ENCODE peak calls at places on chromosomes 5 and 9, in seven cellular contexts. One of them, this sample, is unnamed.

GRCh38 chr9:126248680-126249079 is 77.9 kb upstream of the MVB12B start:
- DNase-seq in fibroblast of villous mesenchyme: peak; percentile 4
- DNase-seq in spleen: no peak
- DNase-seq in MM.1S: no peak
- DNase-seq in Peyer's patch: no peak
- DNase-seq in fibroblast of lung: peak; percentile 97
- DNase-seq in CD4-positive, alpha-beta T cell: no peak
- DNase-seq in this sample: no peak

GRCh38 chr5:177310757-177311173 is 933 bp downstream of the MXD3 start:
- DNase-seq in fibroblast of villous mesenchyme: no peak
- DNase-seq in spleen: peak; percentile 88
- DNase-seq in MM.1S: peak; percentile 73
- DNase-seq in Peyer's patch: peak; percentile 77
- DNase-seq in fibroblast of lung: no peak
- DNase-seq in CD4-positive, alpha-beta T cell: no peak
- DNase-seq in this sample: no peak

GRCh38 chr5:146447734-146448380 is 724 bp downstream of the TCERG1 start:
- DNase-seq in fibroblast of villous mesenchyme: peak; percentile 44
- DNase-seq in spleen: no peak
- DNase-seq in MM.1S: peak; percentile 63
- DNase-seq in Peyer's patch: peak; percentile 61
- DNase-seq in fibroblast of lung: peak; percentile 60
- DNase-seq in CD4-positive, alpha-beta T cell: no peak
- DNase-seq in this sample: no peak

GRCh38 chr9:106887066-106887465 is 24.1 kb downstream of the ZNF462 start:
- DNase-seq in fibroblast of villous mesenchyme: no peak
- DNase-seq in spleen: no peak
- DNase-seq in MM.1S: no peak
- DNase-seq in Peyer's patch: no peak
- DNase-seq in fibroblast of lung: no peak
- DNase-seq in CD4-positive, alpha-beta T cell: no peak
- DNase-seq in this sample: no peak

GRCh38 chr5:60382761-60383160 is 317.2 kb downstream of the DEPDC1B start:
- DNase-seq in fibroblast of villous mesenchyme: peak; percentile 41
- DNase-seq in spleen: no peak
- DNase-seq in MM.1S: peak; percentile 30
- DNase-seq in Peyer's patch: no peak
- DNase-seq in fibroblast of lung: peak; percentile 23
- DNase-seq in CD4-positive, alpha-beta T cell: no peak
- DNase-seq in this sample: peak; percentile 26

GRCh38 chr9:72383978-72384709 is 19.1 kb upstream of the ZFAND5 start:
- DNase-seq in fibroblast of villous mesenchyme: peak; percentile 79
- DNase-seq in spleen: no peak
- DNase-seq in MM.1S: no peak
- DNase-seq in Peyer's patch: no peak
- DNase-seq in fibroblast of lung: peak; percentile 98
- DNase-seq in CD4-positive, alpha-beta T cell: no peak
- DNase-seq in this sample: no peak

GRCh38 chr5:141402553-141403328 is at the start of gene PCDHGA9:
- DNase-seq in fibroblast of villous mesenchyme: peak; percentile 37
- DNase-seq in spleen: peak; percentile 59
- DNase-seq in MM.1S: peak; percentile 23
- DNase-seq in Peyer's patch: no peak
- DNase-seq in fibroblast of lung: peak; percentile 24
- DNase-seq in CD4-positive, alpha-beta T cell: no peak
- DNase-seq in this sample: no peak

GRCh38 chr5:1371602-1372342 is 26.9 kb upstream of the CLPTM1L start:
- DNase-seq in fibroblast of villous mesenchyme: no peak
- DNase-seq in spleen: peak; percentile 45
- DNase-seq in MM.1S: no peak
- DNase-seq in Peyer's patch: no peak
- DNase-seq in fibroblast of lung: no peak
- DNase-seq in CD4-positive, alpha-beta T cell: no peak
- DNase-seq in this sample: no peak

GRCh38 chr5:158698768-158699167 is 400.9 kb downstream of the EBF1 start:
- DNase-seq in fibroblast of villous mesenchyme: no peak
- DNase-seq in spleen: no peak
- DNase-seq in MM.1S: no peak
- DNase-seq in Peyer's patch: no peak
- DNase-seq in fibroblast of lung: no peak
- DNase-seq in CD4-positive, alpha-beta T cell: no peak
- DNase-seq in this sample: no peak

GRCh38 chr9:120336021-120336752 is 243.8 kb downstream of the CDK5RAP2 start:
- DNase-seq in fibroblast of villous mesenchyme: no peak
- DNase-seq in spleen: no peak
- DNase-seq in MM.1S: no peak
- DNase-seq in Peyer's patch: no peak
- DNase-seq in fibroblast of lung: no peak
- DNase-seq in CD4-positive, alpha-beta T cell: no peak
- DNase-seq in this sample: no peak

GRCh38 chr9:31542384-31543055 is 841.9 kb upstream of the ACO1 start:
- DNase-seq in fibroblast of villous mesenchyme: peak; percentile 88
- DNase-seq in spleen: no peak
- DNase-seq in MM.1S: peak; percentile 51
- DNase-seq in Peyer's patch: peak; percentile 58
- DNase-seq in fibroblast of lung: peak; percentile 31
- DNase-seq in CD4-positive, alpha-beta T cell: peak; percentile 9
- DNase-seq in this sample: peak; percentile 22
- TF ChIP-seq CTCF in fibroblast of villous mesenchyme: peak; percentile 26
- TF ChIP-seq CTCF in spleen: peak; percentile 41
- TF ChIP-seq CTCF in MM.1S: peak; percentile 29
- TF ChIP-seq CTCF in Peyer's patch: no peak
- TF ChIP-seq CTCF in fibroblast of lung: peak; percentile 45
- TF ChIP-seq CTCF in CD4-positive, alpha-beta T cell: peak; percentile 28
- TF ChIP-seq CTCF in this sample: peak; percentile 32

GRCh38 chr9:37311938-37312730 is 110.4 kb upstream of the GRHPR start:
- DNase-seq in fibroblast of villous mesenchyme: peak; percentile 24
- DNase-seq in spleen: no peak
- DNase-seq in MM.1S: no peak
- DNase-seq in Peyer's patch: no peak
- DNase-seq in fibroblast of lung: peak; percentile 88
- DNase-seq in CD4-positive, alpha-beta T cell: no peak
- DNase-seq in this sample: no peak

GRCh38 chr9:37309136-37309535 is 113.4 kb upstream of the GRHPR start:
- DNase-seq in fibroblast of villous mesenchyme: peak; percentile 20
- DNase-seq in spleen: no peak
- DNase-seq in MM.1S: peak; percentile 18
- DNase-seq in Peyer's patch: peak; percentile 64
- DNase-seq in fibroblast of lung: no peak
- DNase-seq in CD4-positive, alpha-beta T cell: no peak
- DNase-seq in this sample: peak; percentile 24
- TF ChIP-seq CTCF in fibroblast of villous mesenchyme: peak; percentile 45
- TF ChIP-seq CTCF in spleen: peak; percentile 48
- TF ChIP-seq CTCF in MM.1S: peak; percentile 53
- TF ChIP-seq CTCF in Peyer's patch: no peak
- TF ChIP-seq CTCF in fibroblast of lung: peak; percentile 8
- TF ChIP-seq CTCF in CD4-positive, alpha-beta T cell: peak; percentile 16
- TF ChIP-seq CTCF in this sample: peak; percentile 24

GRCh38 chr5:9889511-9889910 is 259.4 kb upstream of the TAS2R1 start:
- DNase-seq in fibroblast of villous mesenchyme: no peak
- DNase-seq in spleen: no peak
- DNase-seq in MM.1S: no peak
- DNase-seq in Peyer's patch: no peak
- DNase-seq in fibroblast of lung: no peak
- DNase-seq in CD4-positive, alpha-beta T cell: no peak
- DNase-seq in this sample: no peak
- TF ChIP-seq CTCF in fibroblast of villous mesenchyme: no peak
- TF ChIP-seq CTCF in spleen: no peak
- TF ChIP-seq CTCF in MM.1S: no peak
- TF ChIP-seq CTCF in Peyer's patch: no peak
- TF ChIP-seq CTCF in fibroblast of lung: no peak
- TF ChIP-seq CTCF in CD4-positive, alpha-beta T cell: no peak
- TF ChIP-seq CTCF in this sample: no peak

DNA sequence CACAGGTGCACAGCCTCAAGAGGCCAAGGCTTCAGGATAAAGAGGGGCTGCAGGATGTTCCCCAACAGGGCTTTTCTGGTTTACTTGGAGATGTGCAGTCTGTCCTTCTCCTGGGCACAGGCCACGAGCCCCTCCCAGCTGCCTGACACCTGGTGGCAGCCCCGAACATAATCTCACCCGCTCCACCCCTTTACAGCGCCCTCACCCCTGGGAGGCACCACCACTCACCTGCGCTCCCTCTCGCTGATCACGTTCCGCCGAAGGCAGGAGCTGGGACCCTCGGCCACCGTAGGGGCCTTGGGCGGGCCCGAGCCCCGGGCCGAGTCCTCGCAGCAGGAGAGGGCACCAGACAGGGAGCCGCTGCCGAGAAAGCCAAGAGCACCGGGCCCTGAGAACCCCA is 514 bp downstream of the SOHLH1 start:
- DNase-seq in fibroblast of villous mesenchyme: no peak
- DNase-seq in spleen: no peak
- DNase-seq in MM.1S: no peak
- DNase-seq in Peyer's patch: no peak
- DNase-seq in fibroblast of lung: no peak
- DNase-seq in CD4-positive, alpha-beta T cell: no peak
- DNase-seq in this sample: no peak
- TF ChIP-seq CTCF in fibroblast of villous mesenchyme: no peak
- TF ChIP-seq CTCF in spleen: no peak
- TF ChIP-seq CTCF in MM.1S: no peak
- TF ChIP-seq CTCF in Peyer's patch: no peak
- TF ChIP-seq CTCF in fibroblast of lung: no peak
- TF ChIP-seq CTCF in CD4-positive, alpha-beta T cell: no peak
- TF ChIP-seq CTCF in this sample: no peak

GRCh38 chr9:84953797-84954695 is 284.5 kb downstream of the NTRK2 start:
- DNase-seq in fibroblast of villous mesenchyme: peak; percentile 5
- DNase-seq in spleen: peak; percentile 77
- DNase-seq in MM.1S: peak; percentile 83
- DNase-seq in Peyer's patch: peak; percentile 82
- DNase-seq in fibroblast of lung: peak; percentile 46
- DNase-seq in CD4-positive, alpha-beta T cell: no peak
- DNase-seq in this sample: peak; percentile 87
- TF ChIP-seq CTCF in fibroblast of villous mesenchyme: peak; percentile 48
- TF ChIP-seq CTCF in spleen: peak; percentile 79
- TF ChIP-seq CTCF in MM.1S: peak; percentile 98
- TF ChIP-seq CTCF in Peyer's patch: peak; percentile 53
- TF ChIP-seq CTCF in fibroblast of lung: peak; percentile 47
- TF ChIP-seq CTCF in CD4-positive, alpha-beta T cell: peak; percentile 35
- TF ChIP-seq CTCF in this sample: peak; percentile 92

DNA sequence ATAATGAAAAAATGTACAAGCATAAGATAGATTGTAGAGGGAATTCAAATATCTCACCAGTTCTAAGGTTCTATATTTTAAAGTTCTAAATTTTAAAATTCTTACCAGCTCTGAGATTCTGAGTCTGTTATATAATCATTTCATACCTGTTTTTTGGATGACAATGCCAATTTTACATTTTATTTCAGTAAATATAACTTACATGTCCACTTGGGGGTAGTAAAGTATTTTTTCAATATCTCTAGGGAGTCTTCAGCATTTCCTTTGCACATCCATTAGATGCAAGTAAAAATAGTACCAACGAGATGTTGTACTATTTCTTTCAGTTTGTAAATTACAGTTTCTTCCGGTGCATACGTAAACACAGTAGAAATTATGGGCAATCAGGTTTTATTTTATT is 25.7 kb downstream of the NMUR2 start:
- DNase-seq in fibroblast of villous mesenchyme: no peak
- DNase-seq in spleen: no peak
- DNase-seq in MM.1S: no peak
- DNase-seq in Peyer's patch: no peak
- DNase-seq in fibroblast of lung: no peak
- DNase-seq in CD4-positive, alpha-beta T cell: no peak
- DNase-seq in this sample: no peak
- TF ChIP-seq CTCF in fibroblast of villous mesenchyme: no peak
- TF ChIP-seq CTCF in spleen: no peak
- TF ChIP-seq CTCF in MM.1S: no peak
- TF ChIP-seq CTCF in Peyer's patch: no peak
- TF ChIP-seq CTCF in fibroblast of lung: no peak
- TF ChIP-seq CTCF in CD4-positive, alpha-beta T cell: no peak
- TF ChIP-seq CTCF in this sample: no peak

DNA sequence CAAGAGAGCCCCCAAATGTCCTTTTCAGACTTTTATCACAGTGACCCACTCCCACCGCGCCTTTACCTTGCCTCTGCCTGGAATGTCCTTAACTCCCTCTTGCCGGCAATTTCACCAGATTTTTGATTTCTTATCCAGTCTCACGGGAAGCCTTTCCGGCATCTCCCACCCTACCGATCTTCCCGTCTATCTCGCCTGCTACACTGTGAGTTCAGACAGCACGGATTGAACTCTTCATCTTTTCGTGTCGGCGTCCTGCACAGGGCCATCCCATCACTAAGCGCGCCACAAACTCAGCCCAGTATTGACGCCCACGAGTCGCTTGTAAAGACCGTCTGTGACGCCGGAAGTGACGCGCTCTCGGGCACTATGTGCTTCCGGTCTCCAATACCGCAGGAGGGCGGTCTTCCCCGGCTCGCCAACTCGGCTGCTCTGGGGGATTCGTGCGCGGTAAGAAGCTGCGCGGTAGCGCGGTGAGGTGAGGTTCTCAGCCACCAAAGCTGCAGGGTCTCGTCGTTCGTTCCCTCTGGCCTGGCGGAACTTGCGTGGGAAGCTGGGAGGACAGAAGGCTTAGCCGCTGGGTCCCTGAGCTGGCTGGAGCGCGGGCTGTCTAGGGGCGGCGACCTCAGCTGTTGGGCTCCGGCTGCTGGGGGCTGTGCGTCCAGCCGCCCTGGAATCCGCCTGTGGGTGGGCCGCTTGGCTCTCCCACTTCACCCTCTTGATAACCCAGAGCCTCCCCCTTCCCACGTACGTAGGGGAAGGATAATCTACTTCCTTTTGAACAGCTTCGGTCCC is at the start of gene ZCCHC9:
- DNase-seq in fibroblast of villous mesenchyme: peak; percentile 95
- DNase-seq in spleen: peak; percentile 98
- DNase-seq in MM.1S: peak; percentile 96
- DNase-seq in Peyer's patch: peak; percentile 97
- DNase-seq in fibroblast of lung: peak; percentile 96
- DNase-seq in CD4-positive, alpha-beta T cell: peak; percentile 90
- DNase-seq in this sample: peak; percentile 91
- TF ChIP-seq CTCF in fibroblast of villous mesenchyme: peak; percentile 27
- TF ChIP-seq CTCF in spleen: peak; percentile 27
- TF ChIP-seq CTCF in MM.1S: no peak
- TF ChIP-seq CTCF in Peyer's patch: no peak
- TF ChIP-seq CTCF in fibroblast of lung: peak; percentile 32
- TF ChIP-seq CTCF in CD4-positive, alpha-beta T cell: no peak
- TF ChIP-seq CTCF in this sample: no peak

GRCh38 chr5:73564644-73565165 is 734 bp downstream of the ANKRA2 start:
- DNase-seq in fibroblast of villous mesenchyme: peak; percentile 39
- DNase-seq in spleen: no peak
- DNase-seq in MM.1S: peak; percentile 8
- DNase-seq in Peyer's patch: no peak
- DNase-seq in fibroblast of lung: peak; percentile 19
- DNase-seq in CD4-positive, alpha-beta T cell: no peak
- DNase-seq in this sample: no peak

GRCh38 chr5:73564018-73564417 is 1.4 kb downstream of the ANKRA2 start:
- DNase-seq in fibroblast of villous mesenchyme: peak; percentile 14
- DNase-seq in spleen: no peak
- DNase-seq in MM.1S: no peak
- DNase-seq in Peyer's patch: no peak
- DNase-seq in fibroblast of lung: no peak
- DNase-seq in CD4-positive, alpha-beta T cell: no peak
- DNase-seq in this sample: no peak

GRCh38 chr5:73558950-73559349 is 6.5 kb downstream of the ANKRA2 start:
- DNase-seq in fibroblast of villous mesenchyme: no peak
- DNase-seq in spleen: no peak
- DNase-seq in MM.1S: no peak
- DNase-seq in Peyer's patch: no peak
- DNase-seq in fibroblast of lung: no peak
- DNase-seq in CD4-positive, alpha-beta T cell: no peak
- DNase-seq in this sample: no peak
- TF ChIP-seq CTCF in fibroblast of villous mesenchyme: no peak
- TF ChIP-seq CTCF in spleen: no peak
- TF ChIP-seq CTCF in MM.1S: no peak
- TF ChIP-seq CTCF in Peyer's patch: no peak
- TF ChIP-seq CTCF in fibroblast of lung: no peak
- TF ChIP-seq CTCF in CD4-positive, alpha-beta T cell: no peak
- TF ChIP-seq CTCF in this sample: no peak

This sample was measured in GM13976.